ENCODE peak calls at places on chromosomes 16 and 17, in four cellular contexts. One of them, this sample, is unnamed. For H3K9me3, the result is how much of the 10 kb centered on the place peaks cover.

GRCh38 chr17:41814195-41814594 is 1.4 kb downstream of the FKBP10 start:
- DNase-seq in endodermal cell: no peak
- DNase-seq in fibroblast of lung: peak
- DNase-seq in astrocyte: peak
- DNase-seq in this sample: no peak

GRCh38 chr16:85879975-85880831 is 18.8 kb upstream of the IRF8 start:
- DNase-seq in fibroblast of lung: no peak
- DNase-seq in astrocyte: no peak
- DNase-seq in endodermal cell: peak
- DNase-seq in this sample: no peak

GRCh38 chr16:87327798-87328495 is 10.8 kb upstream of the C16orf95 start:
- DNase-seq in endodermal cell: no peak
- DNase-seq in fibroblast of lung: no peak
- DNase-seq in astrocyte: no peak
- DNase-seq in this sample: no peak

GRCh38 chr17:2852729-2853110 is 56.5 kb downstream of the RAP1GAP2 start:
- DNase-seq in astrocyte: no peak
- DNase-seq in fibroblast of lung: no peak
- DNase-seq in endodermal cell: peak
- DNase-seq in this sample: no peak

GRCh38 chr17:66272699-66273390 is 29.6 kb upstream of the PRKCA start:
- DNase-seq in fibroblast of lung: peak
- DNase-seq in endodermal cell: no peak
- DNase-seq in astrocyte: peak
- DNase-seq in this sample: peak

GRCh38 chr16:65476556-65476955 is 354.7 kb upstream of the CDH11 start:
- DNase-seq in fibroblast of lung: no peak
- DNase-seq in astrocyte: no peak
- DNase-seq in endodermal cell: no peak
- DNase-seq in this sample: no peak

GRCh38 chr17:65071861-65072260 is 15.3 kb upstream of the GNA13 start:
- DNase-seq in fibroblast of lung: peak
- DNase-seq in astrocyte: peak
- DNase-seq in endodermal cell: no peak
- DNase-seq in this sample: no peak

GRCh38 chr17:34314279-34314678 is 5.0 kb upstream of the CCL8 start:
- DNase-seq in fibroblast of lung: peak
- DNase-seq in astrocyte: no peak
- DNase-seq in endodermal cell: no peak
- DNase-seq in this sample: no peak

GRCh38 chr17:45316271-45317112 is at the start of gene MAP3K14:
- DNase-seq in endodermal cell: peak
- DNase-seq in astrocyte: peak
- DNase-seq in fibroblast of lung: peak
- DNase-seq in this sample: no peak

GRCh38 chr16:87681990-87682570 is 79.8 kb downstream of the JPH3 start:
- DNase-seq in fibroblast of lung: peak
- DNase-seq in endodermal cell: peak
- DNase-seq in astrocyte: peak
- DNase-seq in this sample: peak

GRCh38 chr17:64443086-64443760 is 5.7 kb upstream of the MILR1 start:
- DNase-seq in fibroblast of lung: no peak
- DNase-seq in astrocyte: no peak
- DNase-seq in endodermal cell: no peak
- DNase-seq in this sample: no peak

DNA sequence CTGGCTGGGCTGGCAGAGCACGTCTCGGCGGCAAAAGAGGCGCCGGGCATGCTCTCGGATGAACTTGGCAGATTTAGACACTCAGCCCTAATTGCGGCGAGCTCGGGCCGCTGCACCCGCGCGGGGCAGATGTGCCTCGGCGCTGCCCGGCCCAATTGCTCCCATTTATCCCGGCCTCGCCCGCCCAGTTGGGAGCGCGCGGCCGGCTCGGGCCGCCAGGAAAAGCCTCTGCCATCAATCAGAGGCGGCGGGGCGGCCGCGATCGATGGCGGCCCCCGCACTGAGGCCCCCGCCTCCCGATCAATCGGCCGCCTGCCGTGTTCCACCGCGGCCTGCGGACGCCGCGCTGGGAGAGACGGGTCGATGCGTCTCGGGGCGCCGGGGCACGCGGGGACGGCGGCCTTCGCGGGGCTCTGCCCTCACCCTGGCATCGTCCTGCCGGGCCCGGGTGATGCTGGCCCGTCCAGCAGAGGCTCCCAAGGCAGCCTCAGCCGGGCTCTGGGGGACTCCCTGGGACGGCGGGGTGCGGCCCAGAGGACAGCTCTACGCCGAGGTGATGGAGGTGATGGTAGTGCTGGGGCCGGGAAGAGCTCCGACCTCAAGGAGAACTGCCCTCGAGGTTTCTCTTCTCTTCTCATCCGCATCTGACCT is 200.9 kb upstream of the N4BP1 start:
- DNase-seq in endodermal cell: peak
- DNase-seq in fibroblast of lung: no peak
- DNase-seq in astrocyte: no peak
- DNase-seq in this sample: no peak
- H3K4me3 ChIP-seq in endodermal cell: no peak
- H3K4me3 ChIP-seq in fibroblast of lung: no peak
- H3K4me3 ChIP-seq in astrocyte: no peak
- H3K4me3 ChIP-seq in this sample: no peak

DNA sequence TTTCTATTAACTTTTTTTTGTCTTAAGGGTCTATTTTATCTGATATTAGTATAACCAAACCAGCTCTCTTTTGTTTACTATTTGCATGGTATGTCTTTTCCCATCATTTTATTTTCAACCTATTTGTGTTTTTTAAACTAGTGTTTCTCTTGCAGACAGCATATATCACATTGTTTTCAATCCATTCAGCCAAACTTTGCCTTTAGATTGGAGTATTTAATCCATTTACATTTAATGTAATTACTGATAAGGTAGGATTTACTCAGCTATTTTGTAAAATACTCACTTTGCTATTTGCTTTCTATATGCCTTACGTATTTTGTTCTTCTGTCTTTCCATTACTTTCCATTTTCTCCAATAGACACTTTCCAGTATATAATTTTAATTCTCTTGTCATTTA is 108.0 kb upstream of the NACA2 start:
- DNase-seq in astrocyte: no peak
- DNase-seq in endodermal cell: no peak
- DNase-seq in fibroblast of lung: no peak
- DNase-seq in this sample: no peak
- H3K9me3 ChIP-seq in astrocyte: under half
- H3K9me3 ChIP-seq in endodermal cell: half or more
- H3K9me3 ChIP-seq in fibroblast of lung: under half
- H3K9me3 ChIP-seq in this sample: under half

DNA sequence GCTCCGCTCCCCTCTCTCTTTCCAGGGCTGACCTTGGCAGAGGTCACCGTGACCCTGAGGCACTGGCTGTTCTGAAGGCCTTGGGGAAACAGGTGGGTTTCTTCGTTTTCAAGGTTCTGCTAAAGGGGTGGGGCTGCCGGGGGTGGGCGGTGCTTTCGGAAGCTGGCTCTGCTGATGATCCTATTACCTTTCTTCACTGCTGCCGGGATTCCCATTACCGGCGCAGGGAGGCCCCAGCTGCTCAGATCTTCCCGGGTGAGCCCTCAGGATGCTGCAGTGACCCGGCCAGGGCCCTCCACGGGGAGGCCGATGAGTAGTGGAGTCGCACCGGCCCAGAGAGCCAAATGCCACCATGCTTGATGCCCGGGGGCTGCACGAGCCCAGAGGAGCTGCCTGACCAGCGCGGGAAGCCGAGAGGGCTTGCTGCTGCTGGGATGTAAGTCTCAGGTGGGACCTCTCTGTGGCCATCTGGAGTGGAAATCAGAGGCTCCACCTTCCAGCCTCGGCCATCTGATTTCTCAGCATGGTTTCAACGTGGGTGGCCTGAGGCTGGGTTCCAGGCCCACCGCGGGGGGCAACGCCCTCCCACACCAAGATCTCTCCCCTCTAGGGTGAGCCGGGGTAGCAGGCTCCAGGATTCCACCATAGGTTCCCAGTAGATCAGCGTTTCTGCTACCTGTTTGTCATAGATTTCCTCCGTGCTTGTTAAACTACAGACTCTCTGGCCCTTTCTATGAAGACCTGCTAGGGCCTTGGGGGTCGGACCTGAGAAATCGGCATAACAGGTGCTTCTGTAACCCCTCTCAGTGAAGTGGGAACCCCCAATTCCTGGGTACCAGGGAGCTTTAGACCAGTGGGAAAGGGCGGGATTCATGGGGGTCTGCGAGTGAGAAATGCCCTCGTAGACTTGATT is 21.6 kb upstream of the ADCY7 start:
- DNase-seq in fibroblast of lung: no peak
- DNase-seq in endodermal cell: peak
- DNase-seq in astrocyte: no peak
- DNase-seq in this sample: no peak
- H3K4me3 ChIP-seq in fibroblast of lung: no peak
- H3K4me3 ChIP-seq in endodermal cell: no peak
- H3K4me3 ChIP-seq in astrocyte: peak
- H3K4me3 ChIP-seq in this sample: no peak

DNA sequence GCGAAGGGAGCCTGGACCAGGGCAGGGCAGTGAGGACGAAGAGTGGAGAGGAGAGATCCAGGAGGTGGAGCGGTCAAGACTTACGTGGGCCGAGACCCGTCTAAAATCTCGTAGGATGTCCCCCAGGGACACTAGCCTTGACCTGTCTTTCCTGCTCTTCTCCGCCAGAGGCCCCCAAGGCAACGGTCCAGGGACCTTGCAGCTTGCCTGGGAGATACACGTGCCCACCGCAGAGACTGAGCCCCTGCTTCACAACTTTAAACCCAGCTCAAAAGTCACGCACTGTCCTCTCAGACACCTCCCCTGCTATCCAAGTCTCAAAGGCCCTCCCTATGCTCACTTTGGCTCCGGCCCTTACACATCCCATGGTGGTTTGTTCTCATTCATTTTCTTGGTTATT is 9.4 kb downstream of the TIGD7 start:
- DNase-seq in fibroblast of lung: no peak
- DNase-seq in endodermal cell: no peak
- DNase-seq in astrocyte: no peak
- DNase-seq in this sample: no peak
- H3K9me3 ChIP-seq in fibroblast of lung: under half
- H3K9me3 ChIP-seq in endodermal cell: half or more
- H3K9me3 ChIP-seq in astrocyte: under half
- H3K9me3 ChIP-seq in this sample: half or more

DNA sequence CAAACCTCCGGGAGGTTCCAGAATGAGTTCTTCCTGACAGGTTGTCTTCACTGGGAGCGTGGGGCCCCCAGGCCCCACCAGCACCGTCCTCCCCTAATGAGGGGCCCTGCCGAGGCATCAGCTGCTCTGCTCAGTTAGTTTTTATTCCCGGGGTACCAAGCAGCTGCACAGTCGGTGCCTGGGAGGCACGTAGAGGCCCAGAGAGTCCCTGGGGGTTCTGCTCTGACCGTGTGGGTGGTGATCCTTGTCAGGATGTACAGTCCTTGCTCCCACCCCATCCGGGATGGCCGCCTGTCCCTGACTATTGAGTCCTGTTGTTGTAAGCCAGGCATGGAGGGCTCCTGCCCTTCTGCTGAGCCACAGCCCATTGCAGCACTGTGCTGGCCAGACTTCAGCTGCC is 18.5 kb downstream of the NMRAL1 start:
- DNase-seq in endodermal cell: no peak
- DNase-seq in astrocyte: no peak
- DNase-seq in fibroblast of lung: no peak
- DNase-seq in this sample: no peak
- H3K4me3 ChIP-seq in endodermal cell: no peak
- H3K4me3 ChIP-seq in astrocyte: no peak
- H3K4me3 ChIP-seq in fibroblast of lung: no peak
- H3K4me3 ChIP-seq in this sample: no peak

DNA sequence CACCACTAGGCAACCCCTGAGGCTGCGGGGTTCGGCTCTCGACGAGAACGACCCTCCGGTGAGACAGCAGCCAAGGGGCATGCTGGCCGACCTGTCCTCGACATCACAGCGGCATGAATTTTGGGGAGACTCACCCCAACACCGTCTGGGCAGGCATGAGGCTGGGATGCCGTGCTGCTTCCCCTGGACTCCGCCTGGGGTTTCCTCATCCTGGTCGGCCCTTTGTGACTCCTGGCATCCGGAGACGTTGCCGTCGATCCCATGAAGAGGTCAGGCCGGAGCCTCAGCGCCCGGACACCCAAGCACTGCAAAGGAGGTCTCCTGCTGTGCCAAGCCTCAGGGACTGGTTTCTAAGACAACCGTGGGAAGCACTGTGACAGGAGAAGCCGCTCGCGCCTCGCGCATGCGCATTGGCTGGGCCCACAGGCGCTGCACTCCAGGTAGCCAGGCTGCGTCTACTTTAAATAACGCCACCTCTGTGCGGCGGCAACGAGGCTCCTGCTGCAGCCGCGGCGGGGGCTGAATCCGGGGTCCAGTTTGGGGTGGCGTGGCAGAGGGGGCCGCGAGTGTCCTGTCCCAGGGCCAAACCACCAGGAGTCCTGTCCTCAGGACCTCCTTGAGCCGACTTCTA is 13.8 kb upstream of the KCNJ18 start:
- DNase-seq in endodermal cell: no peak
- DNase-seq in fibroblast of lung: no peak
- DNase-seq in astrocyte: no peak
- DNase-seq in this sample: no peak
- H3K9me3 ChIP-seq in endodermal cell: under half
- H3K9me3 ChIP-seq in fibroblast of lung: under half
- H3K9me3 ChIP-seq in astrocyte: under half
- H3K9me3 ChIP-seq in this sample: half or more

DNA sequence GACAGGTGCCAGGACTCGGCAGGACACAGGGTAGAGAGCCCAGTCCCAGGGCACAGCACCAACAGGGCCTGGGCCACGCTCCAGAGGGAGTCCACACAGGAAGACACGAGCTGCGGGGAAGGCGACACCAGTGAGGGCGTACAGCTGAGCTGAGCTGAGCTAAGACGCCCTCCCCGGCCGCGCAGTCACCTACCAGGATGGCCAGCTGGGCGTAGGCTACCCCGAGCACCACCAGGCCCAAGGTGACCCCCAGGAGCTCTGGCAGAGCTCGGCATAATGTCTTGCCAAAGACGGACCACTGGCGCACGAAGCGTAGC is 42.7 kb downstream of the TSC2 start:
- DNase-seq in astrocyte: no peak
- DNase-seq in endodermal cell: no peak
- DNase-seq in fibroblast of lung: no peak
- DNase-seq in this sample: no peak
- H3K4me3 ChIP-seq in astrocyte: no peak
- H3K4me3 ChIP-seq in endodermal cell: peak
- H3K4me3 ChIP-seq in fibroblast of lung: no peak
- H3K4me3 ChIP-seq in this sample: no peak

This sample was measured in AG04450.